ENCODE peak calls at places on chromosomes 7 and 10, in six cellular contexts. One of them, this sample, is unnamed.

GRCh38 chr10:79220296-79220695 is 127.0 kb upstream of the PPIF start:
- DNase-seq in activated B cell treated with CpG ODN at 0.5 μM for 24 hours: no peak
- DNase-seq in CD4-positive, alpha-beta T cell: no peak
- DNase-seq in epithelial cell of esophagus: no peak
- DNase-seq in progenitor cell of endocrine pancreas: no peak
- DNase-seq in OCI-LY7: no peak
- DNase-seq in this sample: no peak

GRCh38 chr10:92822060-92822634 is 26.2 kb upstream of the EXOC6 start:
- DNase-seq in activated B cell treated with CpG ODN at 0.5 μM for 24 hours: no peak
- DNase-seq in epithelial cell of esophagus: peak; percentile 78
- DNase-seq in progenitor cell of endocrine pancreas: no peak
- DNase-seq in CD4-positive, alpha-beta T cell: no peak
- DNase-seq in OCI-LY7: no peak
- DNase-seq in this sample: no peak

GRCh38 chr10:32139223-32140073 is 83.2 kb upstream of the KIF5B start:
- DNase-seq in activated B cell treated with CpG ODN at 0.5 μM for 24 hours: no peak
- DNase-seq in OCI-LY7: no peak
- DNase-seq in epithelial cell of esophagus: peak; percentile 97
- DNase-seq in progenitor cell of endocrine pancreas: no peak
- DNase-seq in CD4-positive, alpha-beta T cell: no peak
- DNase-seq in this sample: no peak

GRCh38 chr7:134669845-134670373 is 23.3 kb downstream of the BPGM start:
- DNase-seq in CD4-positive, alpha-beta T cell: peak; percentile 83
- DNase-seq in progenitor cell of endocrine pancreas: no peak
- DNase-seq in activated B cell treated with CpG ODN at 0.5 μM for 24 hours: peak; percentile 18
- DNase-seq in epithelial cell of esophagus: peak; percentile 97
- DNase-seq in OCI-LY7: peak; percentile 10
- DNase-seq in this sample: no peak

GRCh38 chr10:642186-642890 is 47.1 kb downstream of the DIP2C start:
- DNase-seq in CD4-positive, alpha-beta T cell: no peak
- DNase-seq in OCI-LY7: no peak
- DNase-seq in activated B cell treated with CpG ODN at 0.5 μM for 24 hours: no peak
- DNase-seq in progenitor cell of endocrine pancreas: no peak
- DNase-seq in epithelial cell of esophagus: no peak
- DNase-seq in this sample: no peak

GRCh38 chr7:43137811-43138210 is 25.4 kb downstream of the HECW1 start:
- DNase-seq in OCI-LY7: no peak
- DNase-seq in progenitor cell of endocrine pancreas: no peak
- DNase-seq in epithelial cell of esophagus: no peak
- DNase-seq in activated B cell treated with CpG ODN at 0.5 μM for 24 hours: no peak
- DNase-seq in CD4-positive, alpha-beta T cell: no peak
- DNase-seq in this sample: no peak

GRCh38 chr7:23594879-23595604 is 2.1 kb upstream of the CCDC126 start:
- DNase-seq in CD4-positive, alpha-beta T cell: no peak
- DNase-seq in epithelial cell of esophagus: peak; percentile 85
- DNase-seq in OCI-LY7: peak; percentile 77
- DNase-seq in progenitor cell of endocrine pancreas: no peak
- DNase-seq in activated B cell treated with CpG ODN at 0.5 μM for 24 hours: no peak
- DNase-seq in this sample: no peak

GRCh38 chr10:26274391-26274790 is 57.8 kb downstream of the GAD2 start:
- DNase-seq in activated B cell treated with CpG ODN at 0.5 μM for 24 hours: no peak
- DNase-seq in epithelial cell of esophagus: no peak
- DNase-seq in CD4-positive, alpha-beta T cell: no peak
- DNase-seq in OCI-LY7: no peak
- DNase-seq in progenitor cell of endocrine pancreas: no peak
- DNase-seq in this sample: no peak

GRCh38 chr7:17506090-17506489 is 207.6 kb downstream of the AHR start:
- DNase-seq in activated B cell treated with CpG ODN at 0.5 μM for 24 hours: no peak
- DNase-seq in CD4-positive, alpha-beta T cell: no peak
- DNase-seq in progenitor cell of endocrine pancreas: no peak
- DNase-seq in epithelial cell of esophagus: no peak
- DNase-seq in OCI-LY7: no peak
- DNase-seq in this sample: no peak

GRCh38 chr7:116616555-116617059 is 55.4 kb upstream of the MET start:
- DNase-seq in activated B cell treated with CpG ODN at 0.5 μM for 24 hours: no peak
- DNase-seq in CD4-positive, alpha-beta T cell: no peak
- DNase-seq in epithelial cell of esophagus: peak; percentile 52
- DNase-seq in progenitor cell of endocrine pancreas: no peak
- DNase-seq in OCI-LY7: no peak
- DNase-seq in this sample: no peak

GRCh38 chr7:128266891-128267839 is 26.1 kb downstream of the LEP start:
- DNase-seq in CD4-positive, alpha-beta T cell: no peak
- DNase-seq in OCI-LY7: no peak
- DNase-seq in activated B cell treated with CpG ODN at 0.5 μM for 24 hours: no peak
- DNase-seq in progenitor cell of endocrine pancreas: no peak
- DNase-seq in epithelial cell of esophagus: peak; percentile 87
- DNase-seq in this sample: no peak

GRCh38 chr7:90409667-90410066 is 6.4 kb downstream of the CLDN12 start:
- DNase-seq in activated B cell treated with CpG ODN at 0.5 μM for 24 hours: no peak
- DNase-seq in OCI-LY7: no peak
- DNase-seq in progenitor cell of endocrine pancreas: no peak
- DNase-seq in epithelial cell of esophagus: no peak
- DNase-seq in CD4-positive, alpha-beta T cell: no peak
- DNase-seq in this sample: no peak

GRCh38 chr7:74542558-74543117 is 88.9 kb downstream of the GTF2IRD1 start:
- DNase-seq in CD4-positive, alpha-beta T cell: no peak
- DNase-seq in progenitor cell of endocrine pancreas: no peak
- DNase-seq in OCI-LY7: no peak
- DNase-seq in activated B cell treated with CpG ODN at 0.5 μM for 24 hours: no peak
- DNase-seq in epithelial cell of esophagus: peak; percentile 92
- DNase-seq in this sample: no peak

GRCh38 chr7:44292876-44293560 is 32.4 kb downstream of the CAMK2B start:
- DNase-seq in activated B cell treated with CpG ODN at 0.5 μM for 24 hours: peak; percentile 4
- DNase-seq in progenitor cell of endocrine pancreas: peak; percentile 8
- DNase-seq in epithelial cell of esophagus: no peak
- DNase-seq in OCI-LY7: no peak
- DNase-seq in CD4-positive, alpha-beta T cell: no peak
- DNase-seq in this sample: no peak

GRCh38 chr7:44064791-44065430 is 456 bp downstream of the PGAM2 start:
- DNase-seq in progenitor cell of endocrine pancreas: no peak
- DNase-seq in epithelial cell of esophagus: no peak
- DNase-seq in OCI-LY7: no peak
- DNase-seq in CD4-positive, alpha-beta T cell: no peak
- DNase-seq in activated B cell treated with CpG ODN at 0.5 μM for 24 hours: peak; percentile 16
- DNase-seq in this sample: no peak

GRCh38 chr7:152341039-152341913 is 94.5 kb downstream of the KMT2C start:
- DNase-seq in progenitor cell of endocrine pancreas: no peak
- DNase-seq in activated B cell treated with CpG ODN at 0.5 μM for 24 hours: no peak
- DNase-seq in epithelial cell of esophagus: peak; percentile 67
- DNase-seq in CD4-positive, alpha-beta T cell: no peak
- DNase-seq in OCI-LY7: peak; percentile 86
- DNase-seq in this sample: no peak

GRCh38 chr7:17005277-17005676 is 123.5 kb upstream of the AGR3 start:
- DNase-seq in epithelial cell of esophagus: no peak
- DNase-seq in CD4-positive, alpha-beta T cell: no peak
- DNase-seq in progenitor cell of endocrine pancreas: no peak
- DNase-seq in OCI-LY7: no peak
- DNase-seq in activated B cell treated with CpG ODN at 0.5 μM for 24 hours: no peak
- DNase-seq in this sample: no peak

GRCh38 chr10:1962025-1962424 is 224.7 kb upstream of the ADARB2 start:
- DNase-seq in CD4-positive, alpha-beta T cell: no peak
- DNase-seq in activated B cell treated with CpG ODN at 0.5 μM for 24 hours: no peak
- DNase-seq in progenitor cell of endocrine pancreas: no peak
- DNase-seq in OCI-LY7: no peak
- DNase-seq in epithelial cell of esophagus: no peak
- DNase-seq in this sample: no peak
- TF ChIP-seq CTCF in CD4-positive, alpha-beta T cell: no peak
- TF ChIP-seq CTCF in activated B cell treated with CpG ODN at 0.5 μM for 24 hours: no peak
- TF ChIP-seq CTCF in progenitor cell of endocrine pancreas: peak; percentile 32
- TF ChIP-seq CTCF in OCI-LY7: peak; percentile 50
- TF ChIP-seq CTCF in epithelial cell of esophagus: peak; percentile 6
- TF ChIP-seq CTCF in this sample: no peak

GRCh38 chr10:91604462-91604935 is 28.4 kb downstream of the PPP1R3C start:
- DNase-seq in progenitor cell of endocrine pancreas: no peak
- DNase-seq in activated B cell treated with CpG ODN at 0.5 μM for 24 hours: no peak
- DNase-seq in epithelial cell of esophagus: no peak
- DNase-seq in OCI-LY7: no peak
- DNase-seq in CD4-positive, alpha-beta T cell: no peak
- DNase-seq in this sample: no peak
- TF ChIP-seq CTCF in progenitor cell of endocrine pancreas: peak; percentile 26
- TF ChIP-seq CTCF in activated B cell treated with CpG ODN at 0.5 μM for 24 hours: no peak
- TF ChIP-seq CTCF in epithelial cell of esophagus: no peak
- TF ChIP-seq CTCF in OCI-LY7: no peak
- TF ChIP-seq CTCF in CD4-positive, alpha-beta T cell: no peak
- TF ChIP-seq CTCF in this sample: peak; percentile 49

GRCh38 chr7:113118074-113118959 is at the start of gene SMIM30:
- DNase-seq in CD4-positive, alpha-beta T cell: peak; percentile 85
- DNase-seq in epithelial cell of esophagus: peak; percentile 91
- DNase-seq in activated B cell treated with CpG ODN at 0.5 μM for 24 hours: peak; percentile 77
- DNase-seq in progenitor cell of endocrine pancreas: peak; percentile 75
- DNase-seq in OCI-LY7: peak; percentile 93
- DNase-seq in this sample: peak; percentile 86

GRCh38 chr7:113119429-113119828 is 1.1 kb upstream of the SMIM30 start:
- DNase-seq in epithelial cell of esophagus: no peak
- DNase-seq in CD4-positive, alpha-beta T cell: no peak
- DNase-seq in OCI-LY7: no peak
- DNase-seq in progenitor cell of endocrine pancreas: no peak
- DNase-seq in activated B cell treated with CpG ODN at 0.5 μM for 24 hours: no peak
- DNase-seq in this sample: no peak

GRCh38 chr7:113109718-113110117 is 8.6 kb downstream of the SMIM30 start:
- DNase-seq in epithelial cell of esophagus: peak; percentile 43
- DNase-seq in activated B cell treated with CpG ODN at 0.5 μM for 24 hours: no peak
- DNase-seq in CD4-positive, alpha-beta T cell: no peak
- DNase-seq in OCI-LY7: no peak
- DNase-seq in progenitor cell of endocrine pancreas: no peak
- DNase-seq in this sample: no peak

DNA sequence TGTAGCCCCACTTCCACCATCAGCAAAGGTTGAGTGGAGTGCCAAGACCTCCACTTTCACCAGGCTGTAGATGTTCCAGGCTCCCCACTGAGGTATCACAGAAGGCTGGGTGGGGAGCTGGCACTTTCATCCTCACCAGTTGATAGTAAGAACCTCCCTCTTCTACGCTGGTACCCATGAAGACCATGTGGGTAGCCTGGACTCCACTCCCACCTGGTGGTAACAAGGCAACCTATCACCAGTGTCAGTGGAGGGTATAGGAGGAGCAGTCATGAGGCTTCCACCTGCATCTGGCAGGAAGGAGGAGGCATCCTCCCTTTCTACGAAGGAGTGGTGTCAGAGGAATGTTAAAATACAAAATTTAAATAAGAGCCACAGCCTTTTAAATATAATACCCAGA is 4.4 kb downstream of the SMIM30 start:
- DNase-seq in CD4-positive, alpha-beta T cell: no peak
- DNase-seq in epithelial cell of esophagus: peak; percentile 54
- DNase-seq in OCI-LY7: peak; percentile 41
- DNase-seq in progenitor cell of endocrine pancreas: no peak
- DNase-seq in activated B cell treated with CpG ODN at 0.5 μM for 24 hours: no peak
- DNase-seq in this sample: no peak
- TF ChIP-seq CTCF in CD4-positive, alpha-beta T cell: no peak
- TF ChIP-seq CTCF in epithelial cell of esophagus: peak; percentile 27
- TF ChIP-seq CTCF in OCI-LY7: peak; percentile 49
- TF ChIP-seq CTCF in progenitor cell of endocrine pancreas: peak; percentile 15
- TF ChIP-seq CTCF in activated B cell treated with CpG ODN at 0.5 μM for 24 hours: no peak
- TF ChIP-seq CTCF in this sample: peak; percentile 24

DNA sequence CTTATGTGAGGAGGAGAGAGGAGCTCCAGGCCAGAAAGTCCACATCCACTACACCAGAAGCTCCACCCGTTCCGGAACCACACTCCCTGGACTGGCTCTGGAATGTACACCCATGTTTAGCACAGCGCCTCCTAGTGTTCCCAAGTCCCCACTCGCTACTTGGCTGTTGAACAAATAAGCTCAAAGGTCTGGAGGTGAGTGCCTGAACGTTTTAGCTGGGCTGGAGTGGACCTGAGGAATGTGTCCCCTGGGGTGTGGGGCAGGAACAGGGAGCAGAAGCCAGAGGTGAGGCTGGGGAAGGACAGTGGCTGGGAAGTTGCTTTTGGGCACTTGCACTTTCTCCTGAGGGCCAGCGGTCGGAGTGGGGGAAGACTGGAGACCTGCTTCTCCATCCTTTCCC is 164.1 kb upstream of the CDCA7L start:
- DNase-seq in activated B cell treated with CpG ODN at 0.5 μM for 24 hours: no peak
- DNase-seq in epithelial cell of esophagus: peak; percentile 59
- DNase-seq in progenitor cell of endocrine pancreas: no peak
- DNase-seq in CD4-positive, alpha-beta T cell: no peak
- DNase-seq in OCI-LY7: peak; percentile 26
- DNase-seq in this sample: no peak
- TF ChIP-seq CTCF in activated B cell treated with CpG ODN at 0.5 μM for 24 hours: no peak
- TF ChIP-seq CTCF in epithelial cell of esophagus: peak; percentile 43
- TF ChIP-seq CTCF in progenitor cell of endocrine pancreas: no peak
- TF ChIP-seq CTCF in CD4-positive, alpha-beta T cell: no peak
- TF ChIP-seq CTCF in OCI-LY7: no peak
- TF ChIP-seq CTCF in this sample: no peak

GRCh38 chr7:142854505-142855400 is at the start of gene EPHB6:
- DNase-seq in progenitor cell of endocrine pancreas: peak; percentile 58
- DNase-seq in activated B cell treated with CpG ODN at 0.5 μM for 24 hours: peak; percentile 70
- DNase-seq in epithelial cell of esophagus: peak; percentile 51
- DNase-seq in OCI-LY7: peak; percentile 38
- DNase-seq in CD4-positive, alpha-beta T cell: peak; percentile 40
- DNase-seq in this sample: no peak
- TF ChIP-seq CTCF in progenitor cell of endocrine pancreas: no peak
- TF ChIP-seq CTCF in activated B cell treated with CpG ODN at 0.5 μM for 24 hours: no peak
- TF ChIP-seq CTCF in epithelial cell of esophagus: no peak
- TF ChIP-seq CTCF in OCI-LY7: no peak
- TF ChIP-seq CTCF in CD4-positive, alpha-beta T cell: no peak
- TF ChIP-seq CTCF in this sample: no peak

DNA sequence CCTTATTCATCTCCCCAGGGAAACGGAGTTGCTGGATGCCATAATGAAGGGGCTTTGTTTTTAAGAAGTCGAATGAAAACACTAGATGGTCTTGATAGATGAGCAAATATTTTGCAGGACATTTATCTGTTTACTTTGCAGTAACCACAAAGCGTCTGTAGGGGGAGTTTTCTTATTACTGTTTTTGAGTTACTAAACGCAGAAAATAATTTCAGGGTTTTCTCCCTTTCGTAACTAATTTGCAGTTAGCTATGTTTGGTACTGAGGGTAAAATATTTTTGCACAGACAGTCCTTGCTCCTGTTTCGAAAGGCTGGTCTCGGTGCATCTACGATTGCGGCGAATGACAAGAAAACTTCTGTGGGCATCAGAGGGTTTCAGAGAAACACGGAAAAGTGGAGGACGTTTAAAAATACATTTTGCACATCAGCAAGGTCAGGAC is 505.6 kb upstream of the MKI67 start:
- DNase-seq in CD4-positive, alpha-beta T cell: no peak
- DNase-seq in activated B cell treated with CpG ODN at 0.5 μM for 24 hours: no peak
- DNase-seq in epithelial cell of esophagus: no peak
- DNase-seq in progenitor cell of endocrine pancreas: no peak
- DNase-seq in OCI-LY7: peak; percentile 16
- DNase-seq in this sample: no peak
- TF ChIP-seq CTCF in CD4-positive, alpha-beta T cell: no peak
- TF ChIP-seq CTCF in activated B cell treated with CpG ODN at 0.5 μM for 24 hours: no peak
- TF ChIP-seq CTCF in epithelial cell of esophagus: peak; percentile 21
- TF ChIP-seq CTCF in progenitor cell of endocrine pancreas: peak; percentile 44
- TF ChIP-seq CTCF in OCI-LY7: peak; percentile 80
- TF ChIP-seq CTCF in this sample: peak; percentile 82